ENCODE peak calls at places on chromosomes 2 and 18, in ten cellular contexts. One of them, this sample, is unnamed.

GRCh38 chr2:226903179-226903578 is 67.3 kb downstream of the RHBDD1 start:
- DNase-seq in adipocyte: peak; percentile 87
- DNase-seq in epithelial cell of esophagus: peak; percentile 92
- DNase-seq in aorta: no peak
- DNase-seq in ovary: no peak
- DNase-seq in CD8-positive, alpha-beta memory T cell: no peak
- DNase-seq in fibroblast of pulmonary artery: peak; percentile 83
- DNase-seq in choroid plexus epithelial cell: peak; percentile 93
- DNase-seq in MM.1S: no peak
- DNase-seq in cardiac fibroblast: peak; percentile 74
- DNase-seq in this sample: peak; percentile 91

GRCh38 chr2:65790676-65790935 is 358.2 kb upstream of the SPRED2 start:
- DNase-seq in adipocyte: no peak
- DNase-seq in epithelial cell of esophagus: no peak
- DNase-seq in aorta: no peak
- DNase-seq in ovary: no peak
- DNase-seq in CD8-positive, alpha-beta memory T cell: no peak
- DNase-seq in fibroblast of pulmonary artery: no peak
- DNase-seq in choroid plexus epithelial cell: no peak
- DNase-seq in MM.1S: no peak
- DNase-seq in cardiac fibroblast: no peak
- DNase-seq in this sample: no peak

GRCh38 chr2:129224022-129224421 is 755.4 kb upstream of the RAB6C start:
- DNase-seq in adipocyte: no peak
- DNase-seq in epithelial cell of esophagus: no peak
- DNase-seq in aorta: no peak
- DNase-seq in ovary: no peak
- DNase-seq in CD8-positive, alpha-beta memory T cell: no peak
- DNase-seq in fibroblast of pulmonary artery: no peak
- DNase-seq in choroid plexus epithelial cell: no peak
- DNase-seq in MM.1S: no peak
- DNase-seq in cardiac fibroblast: no peak
- DNase-seq in this sample: no peak

GRCh38 chr2:120109186-120110061 is 96.5 kb downstream of the EPB41L5 start:
- DNase-seq in adipocyte: peak; percentile 59
- DNase-seq in epithelial cell of esophagus: peak; percentile 62
- DNase-seq in aorta: no peak
- DNase-seq in ovary: no peak
- DNase-seq in CD8-positive, alpha-beta memory T cell: peak; percentile 38
- DNase-seq in fibroblast of pulmonary artery: peak; percentile 72
- DNase-seq in choroid plexus epithelial cell: peak; percentile 76
- DNase-seq in MM.1S: peak; percentile 53
- DNase-seq in cardiac fibroblast: peak; percentile 61
- DNase-seq in this sample: peak; percentile 41

GRCh38 chr2:30654404-30654803 is 152.8 kb downstream of the CAPN13 start:
- DNase-seq in adipocyte: no peak
- DNase-seq in epithelial cell of esophagus: no peak
- DNase-seq in aorta: no peak
- DNase-seq in ovary: no peak
- DNase-seq in CD8-positive, alpha-beta memory T cell: no peak
- DNase-seq in fibroblast of pulmonary artery: no peak
- DNase-seq in choroid plexus epithelial cell: no peak
- DNase-seq in MM.1S: no peak
- DNase-seq in cardiac fibroblast: no peak
- DNase-seq in this sample: no peak

GRCh38 chr2:238287702-238288649 is at the start of gene PER2:
- DNase-seq in adipocyte: peak; percentile 88
- DNase-seq in epithelial cell of esophagus: peak; percentile 94
- DNase-seq in aorta: peak; percentile 78
- DNase-seq in ovary: peak; percentile 76
- DNase-seq in CD8-positive, alpha-beta memory T cell: peak; percentile 21
- DNase-seq in fibroblast of pulmonary artery: peak; percentile 81
- DNase-seq in choroid plexus epithelial cell: peak; percentile 88
- DNase-seq in MM.1S: peak; percentile 29
- DNase-seq in cardiac fibroblast: peak; percentile 80
- DNase-seq in this sample: peak; percentile 87

GRCh38 chr2:60794271-60794863 is 38.3 kb downstream of the PAPOLG start:
- DNase-seq in adipocyte: peak; percentile 61
- DNase-seq in epithelial cell of esophagus: peak; percentile 19
- DNase-seq in aorta: no peak
- DNase-seq in ovary: no peak
- DNase-seq in CD8-positive, alpha-beta memory T cell: peak; percentile 26
- DNase-seq in fibroblast of pulmonary artery: peak; percentile 54
- DNase-seq in choroid plexus epithelial cell: peak; percentile 56
- DNase-seq in MM.1S: peak; percentile 30
- DNase-seq in cardiac fibroblast: peak; percentile 42
- DNase-seq in this sample: peak; percentile 20

GRCh38 chr2:40244251-40245010 is 207.5 kb downstream of the SLC8A1 start:
- DNase-seq in adipocyte: peak; percentile 76
- DNase-seq in epithelial cell of esophagus: peak; percentile 67
- DNase-seq in aorta: peak; percentile 71
- DNase-seq in ovary: peak; percentile 22
- DNase-seq in CD8-positive, alpha-beta memory T cell: no peak
- DNase-seq in fibroblast of pulmonary artery: peak; percentile 77
- DNase-seq in choroid plexus epithelial cell: peak; percentile 79
- DNase-seq in MM.1S: peak; percentile 45
- DNase-seq in cardiac fibroblast: peak; percentile 80
- DNase-seq in this sample: peak; percentile 61

GRCh38 chr2:170166735-170167134 is 11.2 kb upstream of the MYO3B start:
- DNase-seq in adipocyte: peak; percentile 17
- DNase-seq in epithelial cell of esophagus: no peak
- DNase-seq in aorta: no peak
- DNase-seq in ovary: no peak
- DNase-seq in CD8-positive, alpha-beta memory T cell: no peak
- DNase-seq in fibroblast of pulmonary artery: no peak
- DNase-seq in choroid plexus epithelial cell: no peak
- DNase-seq in MM.1S: no peak
- DNase-seq in cardiac fibroblast: no peak
- DNase-seq in this sample: peak; percentile 30

GRCh38 chr2:170176212-170176611 is 1.7 kb upstream of the MYO3B start:
- DNase-seq in adipocyte: no peak
- DNase-seq in epithelial cell of esophagus: no peak
- DNase-seq in aorta: no peak
- DNase-seq in ovary: no peak
- DNase-seq in CD8-positive, alpha-beta memory T cell: no peak
- DNase-seq in fibroblast of pulmonary artery: no peak
- DNase-seq in choroid plexus epithelial cell: no peak
- DNase-seq in MM.1S: no peak
- DNase-seq in cardiac fibroblast: no peak
- DNase-seq in this sample: no peak

GRCh38 chr2:170165129-170165528 is 12.8 kb upstream of the MYO3B start:
- DNase-seq in adipocyte: peak; percentile 5
- DNase-seq in epithelial cell of esophagus: peak; percentile 37
- DNase-seq in aorta: no peak
- DNase-seq in ovary: no peak
- DNase-seq in CD8-positive, alpha-beta memory T cell: no peak
- DNase-seq in fibroblast of pulmonary artery: peak; percentile 16
- DNase-seq in choroid plexus epithelial cell: no peak
- DNase-seq in MM.1S: no peak
- DNase-seq in cardiac fibroblast: no peak
- DNase-seq in this sample: no peak

DNA sequence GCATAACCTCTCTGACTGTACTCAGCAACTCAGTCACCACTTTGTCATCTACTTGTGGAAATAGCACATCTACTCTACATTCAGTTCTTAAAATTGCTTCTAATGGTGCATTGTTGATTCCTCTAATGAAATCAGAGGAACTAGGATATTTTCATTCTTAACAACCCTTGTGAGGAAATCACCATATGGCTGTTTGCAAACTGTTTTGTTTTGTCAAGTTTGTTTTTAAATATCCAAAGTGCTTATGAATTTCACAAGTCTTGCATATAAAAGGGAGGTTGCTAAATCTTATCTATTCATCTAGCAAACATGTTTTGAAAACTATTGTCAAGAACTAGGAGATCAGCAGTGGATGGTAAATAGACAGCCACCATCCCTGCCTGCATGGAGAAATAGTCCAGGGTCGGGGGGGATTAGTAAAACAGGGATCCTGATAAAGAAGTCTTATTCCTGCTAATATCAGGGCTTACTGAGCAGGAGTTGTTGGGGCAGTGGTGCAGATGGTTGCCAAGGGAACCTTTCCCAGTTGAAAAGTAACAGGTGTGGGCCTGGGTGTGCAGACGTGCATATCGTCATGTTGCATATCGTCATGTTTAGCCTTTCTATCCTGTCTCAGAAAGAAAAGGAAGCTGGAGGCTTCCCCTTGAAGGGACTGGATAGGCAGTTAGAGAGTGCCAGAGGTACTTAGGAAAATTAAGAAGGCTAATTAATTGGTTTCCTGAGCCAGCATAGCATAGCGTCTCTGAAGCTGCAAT is 7.5 kb upstream of the MYO3B start:
- DNase-seq in adipocyte: no peak
- DNase-seq in epithelial cell of esophagus: no peak
- DNase-seq in aorta: no peak
- DNase-seq in ovary: no peak
- DNase-seq in CD8-positive, alpha-beta memory T cell: no peak
- DNase-seq in fibroblast of pulmonary artery: no peak
- DNase-seq in choroid plexus epithelial cell: no peak
- DNase-seq in MM.1S: no peak
- DNase-seq in cardiac fibroblast: no peak
- DNase-seq in this sample: peak; percentile 74
- H3K4me3 ChIP-seq in adipocyte: no peak overlapping the region
- H3K4me3 ChIP-seq in epithelial cell of esophagus: no peak overlapping the region
- H3K4me3 ChIP-seq in aorta: no peak overlapping the region
- H3K4me3 ChIP-seq in ovary: no peak overlapping the region
- H3K4me3 ChIP-seq in CD8-positive, alpha-beta memory T cell: no peak overlapping the region
- H3K4me3 ChIP-seq in fibroblast of pulmonary artery: no peak overlapping the region
- H3K4me3 ChIP-seq in choroid plexus epithelial cell: no peak overlapping the region
- H3K4me3 ChIP-seq in MM.1S: no peak overlapping the region
- H3K4me3 ChIP-seq in cardiac fibroblast: no peak overlapping the region
- H3K4me3 ChIP-seq in this sample: no peak overlapping the region

GRCh38 chr2:144523606-144524131 is 3.8 kb upstream of the ZEB2 start:
- DNase-seq in adipocyte: peak; percentile 58
- DNase-seq in epithelial cell of esophagus: no peak
- DNase-seq in aorta: no peak
- DNase-seq in ovary: peak; percentile 64
- DNase-seq in CD8-positive, alpha-beta memory T cell: no peak
- DNase-seq in fibroblast of pulmonary artery: no peak
- DNase-seq in choroid plexus epithelial cell: peak; percentile 74
- DNase-seq in MM.1S: no peak
- DNase-seq in cardiac fibroblast: peak; percentile 43
- DNase-seq in this sample: no peak

GRCh38 chr2:144520718-144521487 is 984 bp upstream of the ZEB2 start:
- DNase-seq in adipocyte: no peak
- DNase-seq in epithelial cell of esophagus: no peak
- DNase-seq in aorta: no peak
- DNase-seq in ovary: no peak
- DNase-seq in CD8-positive, alpha-beta memory T cell: no peak
- DNase-seq in fibroblast of pulmonary artery: peak; percentile 89
- DNase-seq in choroid plexus epithelial cell: peak; percentile 95
- DNase-seq in MM.1S: no peak
- DNase-seq in cardiac fibroblast: peak; percentile 94
- DNase-seq in this sample: peak; percentile 78

GRCh38 chr2:144519934-144520717 is at the start of gene ZEB2:
- DNase-seq in adipocyte: peak; percentile 94
- DNase-seq in epithelial cell of esophagus: no peak
- DNase-seq in aorta: peak; percentile 78
- DNase-seq in ovary: peak; percentile 79
- DNase-seq in CD8-positive, alpha-beta memory T cell: peak; percentile 65
- DNase-seq in fibroblast of pulmonary artery: peak; percentile 90
- DNase-seq in choroid plexus epithelial cell: peak; percentile 90
- DNase-seq in MM.1S: no peak
- DNase-seq in cardiac fibroblast: peak; percentile 96
- DNase-seq in this sample: peak; percentile 91

GRCh38 chr2:144522741-144523605 is 3.1 kb upstream of the ZEB2 start:
- DNase-seq in adipocyte: peak; percentile 51
- DNase-seq in epithelial cell of esophagus: no peak
- DNase-seq in aorta: peak; percentile 74
- DNase-seq in ovary: peak; percentile 55
- DNase-seq in CD8-positive, alpha-beta memory T cell: no peak
- DNase-seq in fibroblast of pulmonary artery: no peak
- DNase-seq in choroid plexus epithelial cell: no peak
- DNase-seq in MM.1S: no peak
- DNase-seq in cardiac fibroblast: peak; percentile 24
- DNase-seq in this sample: no peak

DNA sequence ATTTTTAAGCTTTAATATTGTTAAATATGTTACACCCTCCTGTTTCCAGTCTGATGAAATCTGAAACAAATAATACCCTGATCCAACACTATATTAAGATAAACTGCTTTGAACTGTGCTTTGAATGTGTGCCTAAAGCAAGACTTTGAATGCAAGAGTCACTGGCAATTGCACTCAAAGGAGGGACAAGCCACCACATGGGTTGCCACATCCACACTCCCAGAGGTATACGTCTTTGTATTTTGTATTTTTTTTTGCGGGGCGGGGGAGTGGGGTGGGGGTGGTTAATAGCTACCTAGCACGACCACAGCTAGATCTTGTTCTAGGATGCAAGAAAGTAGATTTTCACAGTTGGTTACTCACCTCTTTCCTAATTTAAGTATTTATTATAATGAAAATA is 1.8 kb upstream of the ZEB2 start:
- DNase-seq in adipocyte: no peak
- DNase-seq in epithelial cell of esophagus: no peak
- DNase-seq in aorta: no peak
- DNase-seq in ovary: no peak
- DNase-seq in CD8-positive, alpha-beta memory T cell: no peak
- DNase-seq in fibroblast of pulmonary artery: no peak
- DNase-seq in choroid plexus epithelial cell: no peak
- DNase-seq in MM.1S: no peak
- DNase-seq in cardiac fibroblast: peak; percentile 19
- DNase-seq in this sample: no peak
- H3K4me3 ChIP-seq in adipocyte: peak overlapping the region; percentile 90
- H3K4me3 ChIP-seq in epithelial cell of esophagus: no peak overlapping the region
- H3K4me3 ChIP-seq in aorta: peak overlapping the region; percentile 100
- H3K4me3 ChIP-seq in ovary: peak overlapping the region; percentile 75
- H3K4me3 ChIP-seq in CD8-positive, alpha-beta memory T cell: no peak overlapping the region
- H3K4me3 ChIP-seq in fibroblast of pulmonary artery: no peak overlapping the region
- H3K4me3 ChIP-seq in choroid plexus epithelial cell: peak overlapping the region; percentile 37
- H3K4me3 ChIP-seq in MM.1S: no peak overlapping the region
- H3K4me3 ChIP-seq in cardiac fibroblast: no peak overlapping the region
- H3K4me3 ChIP-seq in this sample: no peak overlapping the region

DNA sequence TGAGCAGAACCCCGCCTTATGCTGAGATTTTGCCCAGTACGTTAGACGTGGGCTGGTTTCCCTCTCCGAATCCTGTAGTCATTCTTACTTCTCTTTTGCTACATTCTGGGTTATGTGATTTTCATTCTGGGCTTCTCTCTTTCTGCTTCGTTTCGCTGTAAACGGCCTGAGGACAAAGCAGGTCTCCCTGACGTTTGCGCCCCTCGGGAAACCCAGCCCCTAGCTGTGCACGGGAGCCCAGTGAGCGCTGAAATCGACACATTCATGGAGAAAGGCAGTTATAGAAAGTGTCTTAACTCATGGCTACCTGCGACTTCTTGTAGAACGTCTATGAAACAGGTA is 22.7 kb upstream of the MC5R start:
- DNase-seq in adipocyte: no peak
- DNase-seq in epithelial cell of esophagus: no peak
- DNase-seq in aorta: no peak
- DNase-seq in ovary: no peak
- DNase-seq in CD8-positive, alpha-beta memory T cell: no peak
- DNase-seq in fibroblast of pulmonary artery: no peak
- DNase-seq in choroid plexus epithelial cell: no peak
- DNase-seq in MM.1S: no peak
- DNase-seq in cardiac fibroblast: no peak
- DNase-seq in this sample: no peak
- H3K4me3 ChIP-seq in adipocyte: peak overlapping the region; percentile 77
- H3K4me3 ChIP-seq in epithelial cell of esophagus: peak overlapping the region; percentile 40
- H3K4me3 ChIP-seq in aorta: peak overlapping the region; percentile 4
- H3K4me3 ChIP-seq in ovary: peak overlapping the region; percentile 1
- H3K4me3 ChIP-seq in CD8-positive, alpha-beta memory T cell: no peak overlapping the region
- H3K4me3 ChIP-seq in fibroblast of pulmonary artery: peak overlapping the region; percentile 3
- H3K4me3 ChIP-seq in choroid plexus epithelial cell: peak overlapping the region; percentile 28
- H3K4me3 ChIP-seq in MM.1S: peak overlapping the region; percentile 46
- H3K4me3 ChIP-seq in cardiac fibroblast: peak overlapping the region; percentile 9
- H3K4me3 ChIP-seq in this sample: peak overlapping the region; percentile 32

GRCh38 chr2:113175736-113176695 is 2.2 kb downstream of the PSD4 start:
- DNase-seq in adipocyte: no peak
- DNase-seq in epithelial cell of esophagus: no peak
- DNase-seq in aorta: no peak
- DNase-seq in ovary: no peak
- DNase-seq in CD8-positive, alpha-beta memory T cell: no peak
- DNase-seq in fibroblast of pulmonary artery: no peak
- DNase-seq in choroid plexus epithelial cell: no peak
- DNase-seq in MM.1S: peak; percentile 59
- DNase-seq in cardiac fibroblast: no peak
- DNase-seq in this sample: no peak
- H3K4me3 ChIP-seq in adipocyte: no peak overlapping the region
- H3K4me3 ChIP-seq in epithelial cell of esophagus: no peak overlapping the region
- H3K4me3 ChIP-seq in aorta: no peak overlapping the region
- H3K4me3 ChIP-seq in ovary: no peak overlapping the region
- H3K4me3 ChIP-seq in CD8-positive, alpha-beta memory T cell: peak overlapping the region; percentile 88
- H3K4me3 ChIP-seq in fibroblast of pulmonary artery: no peak overlapping the region
- H3K4me3 ChIP-seq in choroid plexus epithelial cell: no peak overlapping the region
- H3K4me3 ChIP-seq in MM.1S: peak overlapping the region; percentile 94
- H3K4me3 ChIP-seq in cardiac fibroblast: no peak overlapping the region
- H3K4me3 ChIP-seq in this sample: no peak overlapping the region